ENCODE peak calls at places on chromosomes 13 and 19, in four cellular contexts. C is activated CD4-positive, alpha-beta T cell treated with anti-CD3 and anti-CD28 coated beads, Interleukin-2, amount 50 U/mL, for 48 hours; N is left kidney; R is AG10803. A is an unnamed sample.

GRCh38 chr13:31437975-31438374 is 238.2 kb downstream of the B3GLCT start:
- DNase-seq in C (no peak), N (no peak), R (no peak), A (no peak)

GRCh38 chr13:90721937-90722336 is 625.5 kb upstream of the MIR17HG start:
- DNase-seq in C (no peak), R (no peak), N (no peak), A (peak; percentile 42)

GRCh38 chr19:38718747-38719543 is 25.3 kb downstream of the CAPN12 start:
- DNase-seq in R (peak; percentile 76), C (no peak), N (peak; percentile 53), A (no peak)

GRCh38 chr13:26202365-26202972 is 19.6 kb downstream of the RNF6 start:
- DNase-seq in N (no peak), C (no peak), R (peak; percentile 35), A (peak; percentile 53)

GRCh38 chr19:51093510-51094345 is 11.0 kb upstream of the KLK14 start:
- DNase-seq in R (no peak), C (no peak), N (no peak), A (no peak)

GRCh38 chr19:28883241-28883693 is 329.7 kb downstream of the UQCRFS1 start:
- DNase-seq in R (peak; percentile 68), C (no peak), N (no peak), A (no peak)

GRCh38 chr19:47719047-47719885 is 6.0 kb downstream of the EHD2 start:
- DNase-seq in N (peak; percentile 77), C (no peak), R (peak; percentile 100), A (peak; percentile 71)

GRCh38 chr13:41458939-41459753 is 1.8 kb downstream of the RGCC start:
- DNase-seq in R (peak; percentile 78), N (peak; percentile 31), C (peak; percentile 68), A (peak; percentile 48)

GRCh38 chr19:5211217-5211822 is 129.3 kb downstream of the PTPRS start:
- DNase-seq in R (no peak), C (no peak), N (no peak), A (no peak)

GRCh38 chr13:112814905-112815585 is 125.2 kb downstream of the ATP11A start:
- DNase-seq in R (peak; percentile 18), N (no peak), C (no peak), A (no peak)

GRCh38 chr19:48844472-48844871 is 8.2 kb upstream of the HSD17B14 start:
- DNase-seq in N (peak; percentile 26), C (no peak), R (peak; percentile 71), A (peak; percentile 68)

GRCh38 chr13:81171065-81171647 is 830.2 kb upstream of the SPRY2 start:
- DNase-seq in C (no peak), N (peak; percentile 55), R (peak; percentile 2), A (peak; percentile 20)

GRCh38 chr19:1489463-1489971 is 633 bp downstream of the PCSK4 start:
- DNase-seq in C (no peak), R (no peak), N (no peak), A (no peak)

GRCh38 chr19:35224681-35225604 is 3.6 kb downstream of the FAM187B start:
- DNase-seq in R (no peak), N (peak; percentile 51), C (no peak), A (peak; percentile 68)

GRCh38 chr19:17755533-17755885 is 4.2 kb downstream of the FCHO1 start:
- DNase-seq in N (no peak), R (no peak), C (no peak), A (no peak)

GRCh38 chr13:84121456-84121855 is 239.2 kb upstream of the SLITRK1 start:
- DNase-seq in R (peak; percentile 38), C (no peak), N (peak; percentile 1), A (peak; percentile 29)

A was measured in NCI-H69.